ENCODE peak calls at places on chromosomes 3 and 15, in four cellular contexts. One of them, this sample, is unnamed.

GRCh38 chr3:104988491-104988890 is 378.2 kb upstream of the ALCAM start:
- DNase-seq in tibial artery: no peak
- DNase-seq in colonic mucosa: no peak
- DNase-seq in gastrocnemius medialis: no peak
- DNase-seq in this sample: no peak

GRCh38 chr3:7280318-7280717 is 419.4 kb downstream of the GRM7 start:
- DNase-seq in tibial artery: no peak
- DNase-seq in colonic mucosa: no peak
- DNase-seq in gastrocnemius medialis: no peak
- DNase-seq in this sample: no peak

GRCh38 chr15:92958105-92958504 is 58.0 kb downstream of the CHD2 start:
- DNase-seq in tibial artery: no peak
- DNase-seq in colonic mucosa: no peak
- DNase-seq in gastrocnemius medialis: no peak
- DNase-seq in this sample: no peak

GRCh38 chr3:30370681-30371271 is 235.6 kb upstream of the TGFBR2 start:
- DNase-seq in tibial artery: no peak
- DNase-seq in colonic mucosa: no peak
- DNase-seq in gastrocnemius medialis: no peak
- DNase-seq in this sample: no peak

GRCh38 chr15:51758645-51759044 is 7.2 kb downstream of the TMOD2 start:
- DNase-seq in tibial artery: no peak
- DNase-seq in colonic mucosa: peak; percentile 43
- DNase-seq in gastrocnemius medialis: no peak
- DNase-seq in this sample: peak; percentile 52

GRCh38 chr15:83106994-83107840 is at the start of gene TM6SF1:
- DNase-seq in tibial artery: no peak
- DNase-seq in colonic mucosa: no peak
- DNase-seq in gastrocnemius medialis: peak; percentile 38
- DNase-seq in this sample: peak; percentile 15

GRCh38 chr15:42549052-42549491 is 434 bp downstream of the HAUS2 start:
- DNase-seq in tibial artery: no peak
- DNase-seq in colonic mucosa: no peak
- DNase-seq in gastrocnemius medialis: peak; percentile 8
- DNase-seq in this sample: peak; percentile 6

GRCh38 chr15:51212239-51212638 is 117.5 kb upstream of the TNFAIP8L3 start:
- DNase-seq in tibial artery: no peak
- DNase-seq in colonic mucosa: no peak
- DNase-seq in gastrocnemius medialis: no peak
- DNase-seq in this sample: no peak

GRCh38 chr3:192570757-192571156 is 156.6 kb downstream of the FGF12 start:
- DNase-seq in tibial artery: no peak
- DNase-seq in colonic mucosa: no peak
- DNase-seq in gastrocnemius medialis: no peak
- DNase-seq in this sample: peak; percentile 38

DNA sequence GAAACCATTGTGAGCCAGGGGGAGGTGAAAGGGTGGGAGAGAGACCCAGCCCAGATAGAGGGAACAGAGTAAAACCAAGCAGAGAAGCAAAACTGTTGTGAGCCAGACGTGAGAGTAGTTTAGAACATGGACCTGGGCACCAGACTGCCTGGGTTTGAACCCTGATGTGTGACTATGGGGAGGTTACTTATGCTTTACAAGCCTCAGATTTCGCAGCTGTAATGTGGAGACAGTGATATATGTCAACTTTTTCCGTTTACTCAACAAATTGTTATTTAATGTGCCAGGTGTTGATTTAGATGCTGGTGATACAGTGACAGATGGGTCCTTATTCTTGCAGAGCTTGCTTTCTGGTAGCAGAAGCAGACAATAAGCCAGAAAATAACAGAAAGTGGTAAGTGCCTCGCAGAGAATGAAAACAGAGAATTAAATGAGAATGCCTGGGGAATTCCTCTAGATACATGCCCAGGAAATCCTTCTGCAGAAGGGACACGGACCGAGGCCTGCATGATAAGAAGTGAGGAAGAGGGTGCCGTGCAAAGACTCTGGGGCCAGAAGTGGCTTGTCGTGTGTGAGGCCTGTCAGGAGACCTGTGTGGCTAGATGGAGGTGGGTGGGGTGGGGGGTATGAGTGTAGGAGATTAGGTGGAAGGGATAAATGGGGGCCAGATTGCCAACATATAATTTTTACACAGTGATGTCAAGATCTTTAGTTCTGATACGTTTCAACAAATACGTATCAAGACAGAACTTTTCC is 15.0 kb downstream of the KAT2B start:
- DNase-seq in tibial artery: no peak
- DNase-seq in colonic mucosa: no peak
- DNase-seq in gastrocnemius medialis: no peak
- DNase-seq in this sample: no peak
- H3K4me3 ChIP-seq in tibial artery: no peak overlapping the region
- H3K4me3 ChIP-seq in colonic mucosa: no peak overlapping the region
- H3K4me3 ChIP-seq in gastrocnemius medialis: no peak overlapping the region
- H3K4me3 ChIP-seq in this sample: no peak overlapping the region

DNA sequence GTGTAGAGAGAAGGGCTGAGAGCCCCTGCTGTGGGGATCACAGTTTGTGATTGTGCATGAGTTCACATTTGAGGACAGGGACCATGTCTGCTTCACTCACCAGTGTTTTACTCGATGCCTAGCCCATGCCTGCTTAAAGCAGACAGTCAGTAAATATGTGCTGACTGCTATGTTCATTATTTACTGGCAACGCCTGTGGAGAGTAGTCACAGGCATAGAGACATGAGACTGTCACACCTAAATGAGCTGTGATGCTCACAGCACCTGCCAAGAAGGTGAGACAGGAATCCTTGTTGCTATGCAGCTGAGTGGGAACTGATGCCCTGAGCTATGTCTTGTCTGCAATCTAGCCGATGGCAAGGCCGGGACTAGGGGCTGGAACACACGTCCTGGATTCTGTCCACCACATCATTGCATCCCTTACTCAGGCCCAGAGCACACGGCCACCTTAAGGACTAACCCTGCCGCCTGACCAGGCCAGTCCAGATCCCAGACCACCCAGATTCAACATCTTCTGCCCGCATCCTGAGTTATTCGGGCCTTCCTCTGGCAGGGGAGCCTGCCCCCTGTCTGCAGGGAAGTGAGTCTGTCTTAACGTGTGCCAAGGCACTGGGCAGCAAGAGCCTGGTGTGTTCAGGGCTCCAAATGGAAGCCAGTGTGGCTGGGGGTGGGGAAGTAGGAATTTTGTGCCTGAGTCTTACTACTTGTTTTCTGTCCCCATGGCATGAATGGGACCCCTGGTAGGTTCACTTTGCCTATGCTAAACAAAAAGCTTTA is 44.8 kb downstream of the FGD5 start:
- DNase-seq in tibial artery: no peak
- DNase-seq in colonic mucosa: no peak
- DNase-seq in gastrocnemius medialis: no peak
- DNase-seq in this sample: no peak
- TF ChIP-seq CTCF in tibial artery: no peak
- TF ChIP-seq CTCF in colonic mucosa: no peak
- TF ChIP-seq CTCF in gastrocnemius medialis: no peak
- TF ChIP-seq CTCF in this sample: peak; percentile 48

GRCh38 chr3:13548696-13549512 is at the start of gene FBLN2:
- DNase-seq in tibial artery: no peak
- DNase-seq in colonic mucosa: no peak
- DNase-seq in gastrocnemius medialis: no peak
- DNase-seq in this sample: no peak
- H3K4me3 ChIP-seq in tibial artery: peak within 1 kb of the TSS; percentile 56
- H3K4me3 ChIP-seq in colonic mucosa: no peak within 1 kb of the TSS
- H3K4me3 ChIP-seq in gastrocnemius medialis: peak within 1 kb of the TSS; percentile 44
- H3K4me3 ChIP-seq in this sample: peak within 1 kb of the TSS; percentile 52

DNA sequence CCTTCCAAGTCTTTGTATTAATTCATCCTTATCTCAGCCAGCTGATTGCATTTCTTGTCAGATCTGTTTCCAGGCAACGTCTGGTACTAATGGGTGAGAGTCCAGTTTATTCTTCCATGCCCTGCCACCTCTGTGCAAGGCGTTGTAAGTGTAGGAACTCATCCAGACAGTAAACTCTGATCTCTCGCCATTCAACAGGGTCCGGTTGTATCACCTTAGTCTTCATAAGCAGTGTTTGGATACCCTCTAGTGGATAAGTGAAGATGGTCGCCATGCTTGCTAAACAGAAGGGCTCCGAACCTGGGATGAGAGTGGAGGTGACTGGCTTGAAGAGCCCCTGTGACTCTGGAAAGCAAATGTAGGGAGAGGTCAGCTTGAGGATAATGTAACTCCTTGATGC is 51.6 kb upstream of the CMTM7 start:
- DNase-seq in tibial artery: no peak
- DNase-seq in colonic mucosa: no peak
- DNase-seq in gastrocnemius medialis: no peak
- DNase-seq in this sample: peak; percentile 17
- TF ChIP-seq CTCF in tibial artery: peak; percentile 21
- TF ChIP-seq CTCF in colonic mucosa: no peak
- TF ChIP-seq CTCF in gastrocnemius medialis: peak; percentile 27
- TF ChIP-seq CTCF in this sample: peak; percentile 68

GRCh38 chr3:39473452-39474125 is 6.1 kb downstream of the MOBP start:
- DNase-seq in tibial artery: no peak
- DNase-seq in colonic mucosa: no peak
- DNase-seq in gastrocnemius medialis: no peak
- DNase-seq in this sample: no peak
- H3K4me3 ChIP-seq in tibial artery: no peak overlapping the region
- H3K4me3 ChIP-seq in colonic mucosa: no peak overlapping the region
- H3K4me3 ChIP-seq in gastrocnemius medialis: no peak overlapping the region
- H3K4me3 ChIP-seq in this sample: no peak overlapping the region

GRCh38 chr3:190339130-190339529 is 16.9 kb upstream of the CLDN1 start:
- DNase-seq in tibial artery: no peak
- DNase-seq in colonic mucosa: no peak
- DNase-seq in gastrocnemius medialis: no peak
- DNase-seq in this sample: no peak
- TF ChIP-seq CTCF in tibial artery: no peak
- TF ChIP-seq CTCF in colonic mucosa: no peak
- TF ChIP-seq CTCF in gastrocnemius medialis: no peak
- TF ChIP-seq CTCF in this sample: no peak

This sample was measured in heart right ventricle.